ENCODE peak calls at places on chromosomes 4 and X, in four cellular contexts. One of them, this sample, is unnamed.

GRCh38 chrX:3549442-3549875 is 164.0 kb downstream of the PRKX start:
- DNase-seq in HepG2: no peak
- DNase-seq in K562: no peak
- DNase-seq in GM12878: no peak
- DNase-seq in this sample: peak; percentile 16

GRCh38 chr4:113222431-113222979 is 173.1 kb downstream of the ANK2 start:
- DNase-seq in HepG2: no peak
- DNase-seq in GM12878: no peak
- DNase-seq in K562: no peak
- DNase-seq in this sample: no peak

GRCh38 chrX:138775501-138775900 is 64.0 kb upstream of the FGF13 start:
- DNase-seq in HepG2: peak; percentile 0
- DNase-seq in K562: peak; percentile 27
- DNase-seq in GM12878: no peak
- DNase-seq in this sample: peak; percentile 24

GRCh38 chr4:42302348-42302747 is 94.9 kb upstream of the SHISA3 start:
- DNase-seq in K562: peak; percentile 21
- DNase-seq in HepG2: peak; percentile 68
- DNase-seq in GM12878: no peak
- DNase-seq in this sample: peak; percentile 49

GRCh38 chr4:107258359-107258758 is 222.2 kb upstream of the DKK2 start:
- DNase-seq in HepG2: no peak
- DNase-seq in K562: no peak
- DNase-seq in GM12878: no peak
- DNase-seq in this sample: no peak

GRCh38 chrX:68832101-68832416 is 3.2 kb downstream of the EFNB1 start:
- DNase-seq in K562: no peak
- DNase-seq in HepG2: no peak
- DNase-seq in GM12878: no peak
- DNase-seq in this sample: no peak

GRCh38 chr4:87843936-87844335 is 11.2 kb downstream of the MEPE start:
- DNase-seq in K562: no peak
- DNase-seq in HepG2: no peak
- DNase-seq in GM12878: no peak
- DNase-seq in this sample: no peak

GRCh38 chr4:84814100-84814750 is 152.3 kb downstream of the WDFY3 start:
- DNase-seq in K562: no peak
- DNase-seq in GM12878: no peak
- DNase-seq in HepG2: peak; percentile 45
- DNase-seq in this sample: no peak

GRCh38 chrX:105975382-105975781 is 63.1 kb downstream of the SERPINA7 start:
- DNase-seq in K562: no peak
- DNase-seq in GM12878: no peak
- DNase-seq in HepG2: peak; percentile 33
- DNase-seq in this sample: no peak

GRCh38 chr4:5813882-5814255 is 79.0 kb downstream of the CRMP1 start:
- DNase-seq in GM12878: no peak
- DNase-seq in HepG2: no peak
- DNase-seq in K562: no peak
- DNase-seq in this sample: no peak

GRCh38 chr4:177487977-177488376 is 45.7 kb upstream of the AGA start:
- DNase-seq in GM12878: no peak
- DNase-seq in K562: no peak
- DNase-seq in HepG2: no peak
- DNase-seq in this sample: no peak

GRCh38 chrX:56564182-56564885 is 907 bp downstream of the UBQLN2 start:
- DNase-seq in HepG2: peak; percentile 2
- DNase-seq in K562: peak; percentile 7
- DNase-seq in GM12878: no peak
- DNase-seq in this sample: no peak

GRCh38 chr4:145786261-145786660 is 106.3 kb downstream of the C4orf51 start:
- DNase-seq in K562: no peak
- DNase-seq in GM12878: no peak
- DNase-seq in HepG2: no peak
- DNase-seq in this sample: no peak

DNA sequence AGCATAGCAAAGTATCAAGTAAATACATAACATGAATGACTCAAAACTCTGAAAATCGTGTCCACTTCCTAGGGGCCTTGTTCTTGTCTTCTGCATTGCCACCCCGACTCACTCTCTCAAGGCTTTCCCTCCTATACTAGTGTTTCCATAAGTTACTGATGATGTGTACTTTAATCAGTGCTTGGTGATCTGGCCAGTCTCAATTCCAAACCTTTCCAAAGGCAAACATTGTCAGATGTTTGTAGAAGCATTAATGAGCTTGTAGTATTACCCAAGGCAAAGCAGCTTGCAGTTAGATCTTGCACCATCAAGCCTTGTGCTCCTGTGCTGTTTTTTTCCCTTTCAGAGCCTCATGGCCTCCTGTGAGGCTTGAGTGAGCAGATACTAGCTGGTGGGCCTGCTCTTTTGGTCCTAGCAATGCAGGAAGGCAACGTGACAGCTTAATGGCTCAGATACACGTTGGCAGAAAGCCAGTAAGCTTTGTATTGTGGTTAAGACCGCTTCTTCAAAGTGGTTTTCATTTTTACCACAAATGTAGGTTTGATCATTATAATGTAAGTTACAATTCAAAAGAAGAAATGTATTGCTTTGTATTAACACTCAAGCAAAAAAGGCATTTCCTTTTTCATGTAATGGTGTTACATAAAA is 51.8 kb downstream of the RBPJ start:
- DNase-seq in GM12878: peak; percentile 83
- DNase-seq in K562: no peak
- DNase-seq in HepG2: peak; percentile 90
- DNase-seq in this sample: peak; percentile 19
- TF ChIP-seq TARDBP in GM12878: no peak
- TF ChIP-seq TARDBP in K562: no peak
- TF ChIP-seq TARDBP in HepG2: peak; percentile 69
- TF ChIP-seq TARDBP in this sample: no peak

GRCh38 chrX:154799554-154800348 is 5.5 kb downstream of the MPP1 start:
- DNase-seq in GM12878: no peak
- DNase-seq in HepG2: peak; percentile 90
- DNase-seq in K562: no peak
- DNase-seq in this sample: no peak
- TF ChIP-seq TARDBP in GM12878: no peak
- TF ChIP-seq TARDBP in HepG2: no peak
- TF ChIP-seq TARDBP in K562: no peak
- TF ChIP-seq TARDBP in this sample: no peak

GRCh38 chr4:7907142-7907541 is 32.5 kb downstream of the AFAP1 start:
- DNase-seq in HepG2: peak; percentile 28
- DNase-seq in GM12878: no peak
- DNase-seq in K562: no peak
- DNase-seq in this sample: no peak
- TF ChIP-seq TARDBP in HepG2: no peak
- TF ChIP-seq TARDBP in GM12878: no peak
- TF ChIP-seq TARDBP in K562: no peak
- TF ChIP-seq TARDBP in this sample: no peak

DNA sequence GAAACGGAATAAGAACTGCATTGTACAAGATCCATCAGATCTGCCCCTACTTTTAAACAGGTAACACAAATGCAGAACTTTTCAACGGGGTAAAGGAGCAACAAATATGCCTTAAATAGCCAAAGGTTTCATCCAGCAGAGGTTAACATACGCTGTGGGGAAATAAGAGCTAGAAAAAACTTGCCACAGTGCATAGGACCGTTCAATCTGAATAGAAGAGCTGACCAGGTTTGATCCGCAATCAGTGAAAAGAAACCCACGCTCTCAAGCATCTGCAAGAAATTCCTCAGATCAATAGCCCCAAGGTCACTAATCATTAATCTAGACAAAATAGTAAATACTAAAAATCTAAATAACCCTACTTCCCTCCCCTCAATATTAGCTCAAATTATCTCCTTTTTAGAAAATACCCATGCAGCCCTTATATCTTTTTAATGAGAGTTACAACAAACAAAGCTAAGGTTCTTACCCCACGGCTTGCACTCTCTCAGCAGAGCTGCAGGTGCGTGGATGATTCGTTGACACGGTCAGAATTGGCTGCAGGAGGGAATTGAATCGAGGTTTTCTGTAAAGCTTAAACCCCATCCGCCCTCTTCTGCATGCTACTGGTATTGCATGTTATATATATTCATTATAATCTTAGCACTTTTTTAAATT is at the start of gene TLR10:
- DNase-seq in HepG2: peak; percentile 20
- DNase-seq in GM12878: peak; percentile 82
- DNase-seq in K562: peak; percentile 39
- DNase-seq in this sample: peak; percentile 23
- TF ChIP-seq TARDBP in HepG2: no peak
- TF ChIP-seq TARDBP in GM12878: no peak
- TF ChIP-seq TARDBP in K562: no peak
- TF ChIP-seq TARDBP in this sample: no peak

GRCh38 chr4:186607490-186607889 is 52.1 kb upstream of the MTNR1A start:
- DNase-seq in HepG2: no peak
- DNase-seq in GM12878: no peak
- DNase-seq in K562: no peak
- DNase-seq in this sample: no peak

GRCh38 chr4:186602978-186603377 is 47.6 kb upstream of the MTNR1A start:
- DNase-seq in GM12878: no peak
- DNase-seq in K562: no peak
- DNase-seq in HepG2: no peak
- DNase-seq in this sample: no peak

GRCh38 chr4:186604124-186604627 is 48.8 kb upstream of the MTNR1A start:
- DNase-seq in HepG2: peak; percentile 59
- DNase-seq in GM12878: no peak
- DNase-seq in K562: no peak
- DNase-seq in this sample: no peak

GRCh38 chr4:186605261-186605865 is 50.0 kb upstream of the MTNR1A start:
- DNase-seq in K562: no peak
- DNase-seq in GM12878: no peak
- DNase-seq in HepG2: no peak
- DNase-seq in this sample: no peak

GRCh38 chr4:186606593-186606992 is 51.2 kb upstream of the MTNR1A start:
- DNase-seq in K562: peak; percentile 12
- DNase-seq in HepG2: no peak
- DNase-seq in GM12878: no peak
- DNase-seq in this sample: no peak
- TF ChIP-seq TARDBP in K562: no peak
- TF ChIP-seq TARDBP in HepG2: no peak
- TF ChIP-seq TARDBP in GM12878: no peak
- TF ChIP-seq TARDBP in this sample: no peak

DNA sequence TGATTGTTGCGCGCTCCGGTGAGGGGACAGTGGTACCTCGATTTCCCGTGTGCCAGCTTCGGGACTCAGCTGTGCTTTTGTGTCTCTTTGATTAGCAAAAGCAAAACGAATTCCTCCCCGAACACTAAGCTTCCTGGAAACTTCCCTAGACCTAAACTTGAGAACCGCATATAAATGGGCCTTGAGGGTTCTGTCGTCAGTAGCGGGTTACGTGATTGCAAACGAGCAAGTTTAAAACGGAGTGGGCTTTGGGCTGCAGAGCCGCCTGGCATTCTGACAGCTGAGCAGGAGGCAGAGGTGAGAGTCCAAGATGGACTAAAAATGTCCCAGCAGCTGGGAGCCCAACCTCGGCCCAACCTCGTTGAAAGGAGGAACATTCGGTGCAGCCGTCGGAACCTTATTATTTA is 1.2 kb upstream of the TAPT1 start:
- DNase-seq in K562: no peak
- DNase-seq in GM12878: no peak
- DNase-seq in HepG2: peak; percentile 32
- DNase-seq in this sample: no peak
- TF ChIP-seq TARDBP in K562: no peak
- TF ChIP-seq TARDBP in GM12878: no peak
- TF ChIP-seq TARDBP in HepG2: no peak
- TF ChIP-seq TARDBP in this sample: no peak

DNA sequence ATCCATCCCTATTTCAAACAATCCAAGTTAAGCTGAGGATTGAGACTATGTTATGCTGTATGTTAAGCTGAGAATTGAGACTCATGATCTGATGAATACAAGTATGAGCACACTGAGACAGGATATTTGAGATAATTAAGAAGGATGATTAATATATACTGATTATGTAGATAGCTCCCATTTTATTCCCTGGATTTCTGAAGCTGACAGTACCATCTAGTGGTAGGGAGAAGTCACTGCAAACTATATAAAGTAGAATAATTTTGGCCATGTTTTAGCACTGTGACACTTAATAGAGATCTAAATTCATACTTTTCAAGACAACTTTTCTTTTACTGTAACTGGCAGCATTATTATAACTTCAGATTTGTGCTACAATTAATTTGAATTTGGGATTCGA is 63.8 kb upstream of the HPRT1 start:
- DNase-seq in HepG2: no peak
- DNase-seq in K562: peak; percentile 14
- DNase-seq in GM12878: no peak
- DNase-seq in this sample: peak; percentile 20
- TF ChIP-seq TARDBP in HepG2: no peak
- TF ChIP-seq TARDBP in K562: no peak
- TF ChIP-seq TARDBP in GM12878: no peak
- TF ChIP-seq TARDBP in this sample: no peak

GRCh38 chrX:23660766-23661132 is 6.5 kb upstream of the PRDX4 start:
- DNase-seq in HepG2: no peak
- DNase-seq in K562: no peak
- DNase-seq in GM12878: no peak
- DNase-seq in this sample: no peak

GRCh38 chrX:23656684-23657083 is 10.6 kb upstream of the PRDX4 start:
- DNase-seq in GM12878: no peak
- DNase-seq in HepG2: no peak
- DNase-seq in K562: no peak
- DNase-seq in this sample: no peak

GRCh38 chrX:23661671-23662070 is 5.6 kb upstream of the PRDX4 start:
- DNase-seq in HepG2: no peak
- DNase-seq in GM12878: no peak
- DNase-seq in K562: no peak
- DNase-seq in this sample: no peak

GRCh38 chrX:23662187-23662586 is 5.1 kb upstream of the PRDX4 start:
- DNase-seq in GM12878: peak; percentile 42
- DNase-seq in HepG2: no peak
- DNase-seq in K562: no peak
- DNase-seq in this sample: no peak

GRCh38 chrX:23659339-23659738 is 8.0 kb upstream of the PRDX4 start:
- DNase-seq in K562: no peak
- DNase-seq in GM12878: no peak
- DNase-seq in HepG2: no peak
- DNase-seq in this sample: no peak
- TF ChIP-seq TARDBP in K562: no peak
- TF ChIP-seq TARDBP in GM12878: no peak
- TF ChIP-seq TARDBP in HepG2: no peak
- TF ChIP-seq TARDBP in this sample: no peak